ENCODE peak calls at places on chromosome 4, in seven cellular contexts. A is NCI-H1436; G is fibroblast of mammary gland; I is NCI-H69; N is stimulated activated CD4-positive, alpha-beta T cell treated with anti-CD3 and anti-CD28 coated beads, TNF-alpha, amount 100 ng/mL, for 48 hours; Z is AG09309; L is activated gamma-delta T cell. E is an unnamed sample.
A peak's percentile ranks its signal among the peaks of the same experiment; 100 is the strongest.

GRCh38 chr4:38924266-38924827 is 56.7 kb downstream of the FAM114A1 start:
- DNase-seq in A (no peak), Z (no peak), G (no peak), I (no peak), N (no peak), L (no peak), E (no peak)

GRCh38 chr4:129240816-129241215 is 144.9 kb downstream of the C4orf33 start:
- DNase-seq in A (peak; percentile 20), N (no peak), Z (no peak), L (no peak), G (peak; percentile 70), I (peak; percentile 91), E (peak; percentile 5)

GRCh38 chr4:161320377-161320776 is 843.4 kb downstream of the FSTL5 start:
- DNase-seq in Z (no peak), N (no peak), A (peak; percentile 18), L (no peak), G (no peak), I (peak; percentile 51), E (no peak)

GRCh38 chr4:169941141-169941540 is 85.1 kb downstream of the MFAP3L start:
- DNase-seq in A (no peak), Z (no peak), L (no peak), N (no peak), I (no peak), G (no peak), E (no peak)

GRCh38 chr4:19659131-19659530 is 592.6 kb upstream of the SLIT2 start:
- DNase-seq in L (no peak), A (no peak), I (no peak), Z (no peak), G (no peak), N (no peak), E (no peak)

GRCh38 chr4:189206953-189207352 is 733.7 kb upstream of the FRG1 start:
- DNase-seq in N (no peak), Z (no peak), A (no peak), I (no peak), L (no peak), G (no peak), E (no peak)

GRCh38 chr4:95084584-95084983 is 326.8 kb downstream of the BMPR1B start:
- DNase-seq in Z (no peak), I (no peak), G (no peak), L (no peak), N (no peak), A (no peak), E (no peak)

GRCh38 chr4:37188100-37188499 is 56.4 kb upstream of the NWD2 start:
- DNase-seq in N (no peak), L (no peak), I (no peak), Z (no peak), G (no peak), A (no peak), E (no peak)

GRCh38 chr4:37988670-37989069 is 28.5 kb downstream of the PTTG2 start:
- DNase-seq in Z (no peak), L (no peak), G (no peak), I (no peak), N (no peak), A (no peak), E (no peak)

GRCh38 chr4:163554870-163555465 is 60.5 kb downstream of the TMA16 start:
- DNase-seq in Z (no peak), L (no peak), N (no peak), G (peak; percentile 40), I (peak; percentile 30), A (peak; percentile 25), E (no peak)

GRCh38 chr4:2364654-2365053 is 53.8 kb downstream of the ZFYVE28 start:
- DNase-seq in A (no peak), I (peak; percentile 2), L (peak; percentile 42), Z (no peak), N (peak; percentile 37), G (peak; percentile 61), E (no peak)

GRCh38 chr4:78945638-78946179 is 6.5 kb upstream of the PAQR3 start:
- DNase-seq in L (no peak), N (no peak), Z (no peak), G (no peak), I (no peak), A (no peak), E (no peak)